ENCODE peak calls at places on chromosomes 4 and X, in four cellular contexts. Q is PC-3, I is hepatocyte, Y is cardiac muscle cell. C is an unnamed sample.

GRCh38 chr4:78722880-78723279 is 53.3 kb upstream of the BMP2K start:
- DNase-seq in Q (no peak), I (no peak), Y (no peak), C (no peak)

GRCh38 chr4:2811830-2812599 is 19.1 kb downstream of the SH3BP2 start:
- DNase-seq in Q (no peak), I (no peak), Y (peak; percentile 82), C (no peak)

GRCh38 chrX:10031743-10032142 is 64.6 kb downstream of the CLDN34 start:
- DNase-seq in Q (no peak), I (no peak), Y (no peak), C (no peak)

GRCh38 chr4:124713213-124713592 is 671 bp upstream of the ANKRD50 start:
- DNase-seq in Q (peak; percentile 65), I (peak; percentile 84), Y (peak; percentile 89), C (peak; percentile 49)

GRCh38 chrX:96435636-96436035 is 249.0 kb upstream of the DIAPH2 start:
- DNase-seq in Q (no peak), I (no peak), Y (peak; percentile 17), C (no peak)

GRCh38 chr4:72112514-72113156 is 80.8 kb downstream of the NPFFR2 start:
- DNase-seq in Q (peak; percentile 99), I (peak; percentile 66), Y (peak; percentile 21), C (peak; percentile 68)

GRCh38 chr4:82562553-82562854 is 716 bp upstream of the TMEM150C start:
- DNase-seq in Q (no peak), I (no peak), Y (no peak), C (no peak)

GRCh38 chrX:112736310-112736709 is 56.6 kb upstream of the LHFPL1 start:
- DNase-seq in Q (no peak), I (no peak), Y (no peak), C (no peak)

GRCh38 chrX:129593137-129593536 is 53.1 kb downstream of the OCRL start:
- DNase-seq in Q (peak; percentile 34), I (no peak), Y (peak; percentile 26), C (no peak)

GRCh38 chrX:78708171-78708570 is 39.3 kb upstream of the LPAR4 start:
- DNase-seq in Q (peak; percentile 63), I (peak; percentile 9), Y (peak; percentile 63), C (no peak)

GRCh38 chrX:154411981-154412340 is 622 bp downstream of the TAFAZZIN start:
- DNase-seq in Q (peak; percentile 58), I (peak; percentile 73), Y (peak; percentile 54), C (no peak)

GRCh38 chr4:127656047-127656680 is 23.4 kb downstream of the INTU start:
- DNase-seq in Q (no peak), I (no peak), Y (no peak), C (peak; percentile 13)

GRCh38 chr4:1309261-1310010 is 19.7 kb downstream of the MAEA start:
- DNase-seq in Q (no peak), I (peak; percentile 93), Y (peak; percentile 97), C (peak; percentile 85)

GRCh38 chr4:114209589-114209988 is 230.1 kb upstream of the ARSJ start:
- DNase-seq in Q (no peak), I (no peak), Y (no peak), C (no peak)

GRCh38 chr4:65046496-65047101 is 623.7 kb downstream of the EPHA5 start:
- DNase-seq in Q (peak; percentile 91), I (peak; percentile 46), Y (no peak), C (peak; percentile 30)

GRCh38 chr4:136571315-136571714 is 961.0 kb downstream of the PCDH18 start:
- DNase-seq in Q (no peak), I (no peak), Y (no peak), C (no peak)
- H3K27ac ChIP-seq in Q (no peak overlapping the region), I (no peak overlapping the region), Y (no peak overlapping the region), C (no peak overlapping the region)

GRCh38 chrX:132565273-132565672 is 76.4 kb upstream of the MBNL3 start:
- DNase-seq in Q (no peak), I (no peak), Y (no peak), C (no peak)

GRCh38 chrX:132561974-132562373 is 73.1 kb upstream of the MBNL3 start:
- DNase-seq in Q (no peak), I (no peak), Y (no peak), C (no peak)

GRCh38 chrX:132568291-132568690 is 79.5 kb upstream of the MBNL3 start:
- DNase-seq in Q (no peak), I (no peak), Y (no peak), C (no peak)

GRCh38 chrX:132561483-132561882 is 72.6 kb upstream of the MBNL3 start:
- DNase-seq in Q (no peak), I (peak; percentile 6), Y (no peak), C (no peak)

DNA sequence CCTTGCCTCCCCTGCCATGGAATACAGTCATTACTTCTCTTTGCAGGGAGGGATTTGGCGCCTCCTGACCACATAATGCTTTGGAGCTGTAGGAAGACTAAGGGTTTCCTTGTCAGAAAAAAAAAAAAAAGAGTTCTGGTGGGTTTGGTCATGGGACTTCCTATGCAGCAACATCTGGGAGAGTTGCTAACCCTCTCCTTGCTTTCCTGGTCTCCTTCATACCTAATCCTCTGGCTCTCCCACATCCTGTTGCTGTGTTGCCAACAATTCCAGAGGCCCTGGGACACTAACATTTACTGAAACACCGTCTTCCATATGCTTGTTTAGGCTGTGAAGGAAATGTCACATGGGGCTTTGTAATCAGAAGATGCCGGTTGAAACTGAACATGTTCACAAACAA is 75.2 kb upstream of the MBNL3 start:
- DNase-seq in Q (no peak), I (no peak), Y (peak; percentile 33), C (no peak)
- TF ChIP-seq CTCF in Q (no peak), I (no peak), Y (no peak), C (no peak)

GRCh38 chrX:71184092-71184491 is 38.9 kb upstream of the GJB1 start:
- DNase-seq in Q (no peak), I (no peak), Y (no peak), C (no peak)

GRCh38 chrX:71184803-71185495 is 38.1 kb upstream of the GJB1 start:
- DNase-seq in Q (peak; percentile 34), I (no peak), Y (no peak), C (no peak)

GRCh38 chrX:71183341-71183740 is 38.7 kb downstream of the NLGN3 start:
- DNase-seq in Q (no peak), I (no peak), Y (peak; percentile 9), C (no peak)

GRCh38 chrX:71181558-71181909 is 36.9 kb downstream of the NLGN3 start:
- DNase-seq in Q (no peak), I (no peak), Y (no peak), C (no peak)

DNA sequence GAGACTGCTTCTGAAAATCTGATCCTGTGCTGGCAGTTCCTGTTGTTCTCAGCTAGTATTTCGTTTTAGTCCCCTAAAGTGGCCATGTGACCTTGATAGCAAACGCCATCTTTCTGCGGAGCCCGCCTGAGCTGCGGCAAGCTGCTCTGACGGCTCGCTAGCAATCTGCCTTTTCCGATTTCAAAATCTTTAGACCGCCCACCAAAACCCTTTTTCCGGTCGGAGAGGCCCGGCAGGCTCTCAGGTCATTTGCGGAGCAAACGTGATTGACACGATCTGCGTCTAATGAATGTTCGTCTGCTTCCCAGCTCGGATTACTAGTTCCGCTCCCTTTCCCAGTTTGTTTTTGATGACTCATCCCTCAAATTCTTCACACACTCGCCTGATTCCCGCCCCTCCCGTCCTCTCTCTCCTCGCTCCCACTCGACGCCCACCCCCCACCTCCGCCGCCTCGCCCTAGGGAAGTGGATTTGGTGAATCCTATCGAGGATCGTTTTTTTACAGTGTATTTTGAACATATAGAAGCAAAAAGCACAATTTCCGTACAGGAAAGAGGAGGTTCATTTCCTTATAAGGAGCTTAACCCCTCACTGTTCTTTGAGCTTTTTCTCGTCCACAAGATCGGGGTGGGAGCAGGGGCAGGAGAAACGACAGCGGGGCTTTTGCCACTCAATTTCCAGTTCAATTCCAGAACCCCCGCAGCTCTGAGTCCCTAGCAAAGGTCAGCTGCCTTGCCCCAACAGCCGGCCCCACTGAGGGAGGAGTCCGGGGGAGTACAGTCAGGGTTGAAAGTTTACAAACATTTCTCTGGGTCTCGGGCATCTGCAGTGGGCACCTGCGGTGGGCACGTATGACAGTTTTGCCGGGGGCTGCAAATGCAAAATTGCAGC is 37.5 kb downstream of the NLGN3 start:
- DNase-seq in Q (peak; percentile 97), I (peak; percentile 91), Y (peak; percentile 97), C (peak; percentile 86)
- H3K27ac ChIP-seq in Q (peak overlapping the region; percentile 68), I (peak overlapping the region; percentile 94), Y (peak overlapping the region; percentile 97), C (peak overlapping the region; percentile 72)

GRCh38 chrX:27555514-27555913 is 34.6 kb upstream of the DCAF8L2 start:
- DNase-seq in Q (peak; percentile 67), I (peak; percentile 37), Y (peak; percentile 69), C (peak; percentile 5)
- TF ChIP-seq CTCF in Q (peak; percentile 66), I (peak; percentile 51), Y (peak; percentile 54), C (peak; percentile 34)

DNA sequence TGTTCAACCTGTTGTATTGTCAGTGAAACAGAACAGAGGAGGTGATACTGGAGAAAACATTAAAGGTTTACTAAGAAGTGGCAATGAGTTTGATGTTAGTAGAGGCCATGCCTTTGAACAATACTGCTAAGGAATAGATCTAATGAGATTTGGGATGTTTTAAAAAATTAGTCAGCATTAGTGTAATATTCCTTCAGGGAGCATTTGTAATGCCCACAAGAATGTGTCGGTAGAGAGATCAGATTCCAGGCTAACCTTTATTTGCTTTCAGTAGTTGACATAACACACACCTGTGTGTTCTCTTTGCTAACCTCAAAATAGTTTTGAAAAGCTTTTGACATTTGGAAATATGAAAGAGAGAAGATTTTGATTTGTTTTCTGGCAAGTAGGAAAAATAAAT is 328.8 kb downstream of the BMPR1B start:
- DNase-seq in Q (peak; percentile 89), I (no peak), Y (no peak), C (peak; percentile 41)
- H3K27ac ChIP-seq in Q (peak overlapping the region; percentile 100), I (peak overlapping the region; percentile 41), Y (no peak overlapping the region), C (no peak overlapping the region)

GRCh38 chr4:62901101-62901500 is 1508.1 kb downstream of the TECRL start:
- DNase-seq in Q (peak; percentile 23), I (no peak), Y (no peak), C (no peak)
- TF ChIP-seq CTCF in Q (peak; percentile 36), I (no peak), Y (no peak), C (no peak)

DNA sequence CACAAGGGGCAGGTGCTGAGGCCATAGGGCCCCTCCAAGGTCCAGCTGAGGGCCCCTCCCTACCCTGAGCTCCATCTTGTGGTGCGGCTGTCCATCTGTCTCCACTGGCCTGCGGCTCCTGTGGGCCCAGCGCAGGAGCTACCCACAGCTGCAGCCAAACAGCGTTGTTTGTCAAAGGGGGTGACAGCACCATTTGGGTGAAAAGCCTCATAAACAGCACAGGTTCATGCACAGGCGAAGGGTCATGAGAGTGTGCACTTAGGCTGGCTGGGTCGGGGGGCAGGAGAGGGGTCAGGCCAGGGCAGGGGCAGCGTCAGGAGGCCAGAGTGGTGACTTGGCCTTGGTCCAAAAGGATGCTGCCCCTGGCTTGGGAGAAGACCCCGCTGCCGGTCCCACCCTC is 32.3 kb downstream of the BLOC1S4 start:
- DNase-seq in Q (no peak), I (peak; percentile 4), Y (no peak), C (no peak)
- H3K27ac ChIP-seq in Q (peak overlapping the region; percentile 88), I (no peak overlapping the region), Y (no peak overlapping the region), C (peak overlapping the region; percentile 87)

GRCh38 chr4:140799686-140800225 is 43.6 kb upstream of the TBC1D9 start:
- DNase-seq in Q (no peak), I (no peak), Y (no peak), C (no peak)

GRCh38 chr4:140802591-140802990 is 46.4 kb upstream of the TBC1D9 start:
- DNase-seq in Q (no peak), I (no peak), Y (no peak), C (no peak)

GRCh38 chr4:140805293-140805692 is 49.1 kb upstream of the TBC1D9 start:
- DNase-seq in Q (no peak), I (no peak), Y (no peak), C (no peak)

GRCh38 chr4:140806175-140806574 is 50.0 kb upstream of the TBC1D9 start:
- DNase-seq in Q (no peak), I (no peak), Y (no peak), C (no peak)

GRCh38 chr4:140800686-140801085 is 44.5 kb upstream of the TBC1D9 start:
- DNase-seq in Q (no peak), I (no peak), Y (no peak), C (no peak)
- TF ChIP-seq CTCF in Q (no peak), I (no peak), Y (no peak), C (no peak)